ENCODE peak calls at places on chromosomes 6 and 20, in nine cellular contexts. H is mammary epithelial cell, I is right atrium auricular region, V is Panc1, U is PC-9, Y is dorsolateral prefrontal cortex, N is WERI-Rb-1, C is adrenal gland, T is IMR-90. K is an unnamed sample.

GRCh38 chr6:54053893-54054391 is 57.3 kb upstream of the MLIP start:
- DNase-seq in H (peak; percentile 93), I (no peak), V (peak; percentile 12), U (peak; percentile 68), Y (no peak), N (no peak), C (peak; percentile 33), T (peak; percentile 90), K (no peak)

GRCh38 chr6:106275692-106276091 is 49.9 kb downstream of the ATG5 start:
- DNase-seq in H (no peak), I (no peak), V (no peak), U (no peak), Y (no peak), N (no peak), C (no peak), T (peak; percentile 71), K (no peak)

GRCh38 chr6:7974932-7975763 is 64.6 kb upstream of the TXNDC5 start:
- DNase-seq in H (peak; percentile 75), I (peak; percentile 95), V (peak; percentile 42), U (peak; percentile 94), Y (peak; percentile 29), N (no peak), C (peak; percentile 98), T (peak; percentile 92), K (no peak)

GRCh38 chr6:125846292-125847024 is 55.7 kb downstream of the NCOA7 start:
- DNase-seq in H (no peak), I (no peak), V (no peak), U (no peak), Y (no peak), N (no peak), C (no peak), T (no peak), K (no peak)

GRCh38 chr20:17749979-17750721 is 50.4 kb downstream of the BANF2 start:
- DNase-seq in H (no peak), I (peak; percentile 83), V (no peak), U (no peak), Y (no peak), N (no peak), C (peak; percentile 63), T (peak; percentile 65), K (no peak)

GRCh38 chr6:21748343-21749063 is 155.0 kb downstream of the SOX4 start:
- DNase-seq in H (peak; percentile 48), I (no peak), V (no peak), U (peak; percentile 63), Y (no peak), N (no peak), C (no peak), T (peak; percentile 61), K (peak; percentile 49)

GRCh38 chr6:150005761-150006651 is 19.3 kb downstream of the RAET1L start:
- DNase-seq in H (no peak), I (no peak), V (no peak), U (no peak), Y (no peak), N (no peak), C (no peak), T (no peak), K (no peak)

GRCh38 chr6:159691133-159691962 is 1.7 kb downstream of the SOD2 start:
- DNase-seq in H (peak; percentile 87), I (no peak), V (peak; percentile 64), U (peak; percentile 77), Y (no peak), N (no peak), C (no peak), T (peak; percentile 92), K (peak; percentile 22)

GRCh38 chr6:33014841-33015634 is 5.6 kb upstream of the HLA-DOA start:
- DNase-seq in H (peak; percentile 52), I (no peak), V (peak; percentile 62), U (peak; percentile 52), Y (peak; percentile 63), N (peak; percentile 77), C (peak; percentile 38), T (peak; percentile 86), K (peak; percentile 76)

GRCh38 chr6:133741375-133741861 is 147.5 kb upstream of the TCF21 start:
- DNase-seq in H (no peak), I (no peak), V (no peak), U (peak; percentile 89), Y (peak; percentile 42), N (peak; percentile 13), C (no peak), T (peak; percentile 13), K (no peak)

GRCh38 chr6:33198853-33199436 is 1.5 kb downstream of the RXRB start:
- DNase-seq in H (no peak), I (no peak), V (no peak), U (no peak), Y (no peak), N (no peak), C (no peak), T (no peak), K (peak; percentile 70)

GRCh38 chr6:133768656-133769295 is 120.1 kb upstream of the TCF21 start:
- DNase-seq in H (peak; percentile 60), I (peak; percentile 64), V (no peak), U (no peak), Y (no peak), N (no peak), C (peak; percentile 28), T (no peak), K (no peak)

GRCh38 chr6:107033136-107033535 is 5.1 kb downstream of the MTRES1 start:
- DNase-seq in H (no peak), I (no peak), V (no peak), U (no peak), Y (no peak), N (no peak), C (no peak), T (peak; percentile 8), K (no peak)

GRCh38 chr6:125255201-125255600 is 46.6 kb downstream of the HDDC2 start:
- DNase-seq in H (peak; percentile 64), I (no peak), V (no peak), U (no peak), Y (no peak), N (no peak), C (no peak), T (peak; percentile 36), K (no peak)

GRCh38 chr20:62360854-62361798 is 6.0 kb downstream of the LAMA5 start:
- DNase-seq in H (no peak), I (no peak), V (no peak), U (peak; percentile 70), Y (no peak), N (peak; percentile 8), C (peak; percentile 21), T (no peak), K (peak; percentile 83)

GRCh38 chr6:98832282-98833100 is 1.9 kb upstream of the POU3F2 start:
- DNase-seq in H (peak; percentile 76), I (no peak), V (no peak), U (no peak), Y (no peak), N (peak; percentile 23), C (no peak), T (peak; percentile 74), K (peak; percentile 81)

GRCh38 chr20:9835302-9835701 is 3.6 kb downstream of the PAK5 start:
- DNase-seq in H (no peak), I (no peak), V (no peak), U (no peak), Y (peak; percentile 19), N (no peak), C (no peak), T (no peak), K (no peak)

GRCh38 chr6:29488874-29489273 is 1.1 kb upstream of the MAS1L start:
- DNase-seq in H (no peak), I (no peak), V (no peak), U (no peak), Y (no peak), N (no peak), C (no peak), T (no peak), K (no peak)

GRCh38 chr20:3681931-3682820 is at the start of gene ADAM33:
- DNase-seq in H (no peak), I (no peak), V (no peak), U (no peak), Y (no peak), N (no peak), C (no peak), T (no peak), K (peak; percentile 92)
- H3K4me3 ChIP-seq in H (no peak within 1 kb of the TSS), I (peak within 1 kb of the TSS; percentile 48), V (peak within 1 kb of the TSS; percentile 23), U (no peak within 1 kb of the TSS), Y (peak within 1 kb of the TSS; percentile 46), N (no peak within 1 kb of the TSS), C (no peak within 1 kb of the TSS), T (no peak within 1 kb of the TSS), K (peak within 1 kb of the TSS; percentile 59)

DNA sequence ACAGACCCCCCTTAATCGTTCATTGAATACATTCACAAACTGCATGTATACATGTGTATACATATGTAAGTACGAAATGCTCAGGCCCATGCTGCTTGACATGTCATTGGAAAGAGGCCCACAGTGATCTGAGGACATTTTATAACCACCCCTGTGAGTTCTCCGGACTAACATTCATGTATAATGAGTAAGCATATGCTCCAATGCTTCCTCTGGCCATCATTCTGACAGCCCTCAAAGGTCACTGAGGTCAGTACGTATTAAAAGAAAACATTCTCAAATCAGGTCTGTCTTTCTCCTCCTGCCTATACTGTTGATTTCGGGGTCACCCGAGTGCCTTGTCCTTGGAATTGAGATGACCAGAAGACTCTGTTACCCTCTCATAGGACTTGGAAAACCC is 54.9 kb downstream of the TENT5A start:
- DNase-seq in H (no peak), I (no peak), V (no peak), U (no peak), Y (no peak), N (no peak), C (no peak), T (peak; percentile 55), K (no peak)
- H3K27me3 ChIP-seq in H (peaks cover 5% of the 10 kb centered on the region), I (no peaks in the 10 kb centered on the region), V (no peaks in the 10 kb centered on the region), U (no peaks in the 10 kb centered on the region), Y (no peaks in the 10 kb centered on the region), N (no peaks in the 10 kb centered on the region), C (no peaks in the 10 kb centered on the region), T (no peaks in the 10 kb centered on the region), K (no peaks in the 10 kb centered on the region)

GRCh38 chr6:57147955-57148858 is 23.9 kb upstream of the BAG2 start:
- DNase-seq in H (no peak), I (no peak), V (no peak), U (no peak), Y (no peak), N (no peak), C (no peak), T (no peak), K (no peak)
- H3K4me3 ChIP-seq in H (no peak overlapping the region), I (no peak overlapping the region), V (no peak overlapping the region), U (no peak overlapping the region), Y (no peak overlapping the region), N (no peak overlapping the region), C (no peak overlapping the region), T (no peak overlapping the region), K (no peak overlapping the region)

GRCh38 chr6:108119212-108120141 is 44.9 kb upstream of the OSTM1 start:
- DNase-seq in H (no peak), I (no peak), V (no peak), U (no peak), Y (no peak), N (no peak), C (no peak), T (no peak), K (peak; percentile 87)

GRCh38 chr6:108116781-108117426 is 42.4 kb upstream of the OSTM1 start:
- DNase-seq in H (no peak), I (no peak), V (no peak), U (no peak), Y (no peak), N (no peak), C (no peak), T (no peak), K (peak; percentile 73)

GRCh38 chr6:108118791-108119211 is 44.3 kb upstream of the OSTM1 start:
- DNase-seq in H (no peak), I (no peak), V (no peak), U (no peak), Y (no peak), N (no peak), C (no peak), T (no peak), K (peak; percentile 57)

GRCh38 chr6:108117427-108118358 is 43.2 kb upstream of the OSTM1 start:
- DNase-seq in H (peak; percentile 25), I (no peak), V (no peak), U (no peak), Y (no peak), N (peak; percentile 37), C (peak; percentile 26), T (peak; percentile 21), K (peak; percentile 90)

GRCh38 chr6:108118359-108118724 is 43.8 kb upstream of the OSTM1 start:
- DNase-seq in H (no peak), I (no peak), V (no peak), U (no peak), Y (no peak), N (no peak), C (no peak), T (no peak), K (peak; percentile 79)
- H3K27me3 ChIP-seq in H (peaks cover 22% of the 10 kb centered on the region), I (peaks cover 37% of the 10 kb centered on the region), V (peaks cover 16% of the 10 kb centered on the region), U (peaks cover 5% of the 10 kb centered on the region), Y (peaks cover 65% of the 10 kb centered on the region), N (peaks cover 5% of the 10 kb centered on the region), C (peaks cover 18% of the 10 kb centered on the region), T (peaks cover 91% of the 10 kb centered on the region), K (peaks cover 99% of the 10 kb centered on the region)

K was measured in H7.